ENCODE peak calls at places on chromosomes 1 and 21, in eight cellular contexts. W is OCI-LY7, D is lower lobe of right lung, U is DND-41, F is fibroblast of lung, M is cardiac muscle cell, P is PC-3, E is tibial nerve. C is an unnamed sample. For H3K4me1, the result is how much of the 10 kb centered on the place peaks cover.

GRCh38 chr1:167325151-167325550 is 104.5 kb downstream of the POU2F1 start:
- DNase-seq in W (no peak), D (no peak), U (no peak), F (no peak), M (no peak), P (no peak), E (no peak), C (no peak)

GRCh38 chr1:47701741-47702515 is 264.1 kb downstream of the FOXD2 start:
- DNase-seq in W (no peak), D (no peak), U (no peak), F (no peak), M (no peak), P (no peak), E (no peak), C (no peak)

GRCh38 chr1:212981571-212982328 is 31.4 kb downstream of the VASH2 start:
- DNase-seq in W (no peak), D (no peak), U (peak), F (no peak), M (no peak), P (no peak), E (no peak), C (no peak)

GRCh38 chr1:118360817-118361216 is 175.8 kb upstream of the SPAG17 start:
- DNase-seq in W (no peak), D (no peak), U (no peak), F (peak), M (no peak), P (peak), E (no peak), C (no peak)

GRCh38 chr1:15948091-15948591 is 27.8 kb downstream of the ZBTB17 start:
- DNase-seq in W (peak), D (no peak), U (no peak), F (no peak), M (no peak), P (no peak), E (no peak), C (no peak)

GRCh38 chr1:66333463-66334232 is 200.3 kb upstream of the SGIP1 start:
- DNase-seq in W (peak), D (no peak), U (no peak), F (no peak), M (no peak), P (no peak), E (no peak), C (peak)

GRCh38 chr1:156114101-156114918 is at the start of gene LMNA:
- DNase-seq in W (no peak), D (peak), U (no peak), F (peak), M (peak), P (peak), E (peak), C (peak)

GRCh38 chr1:66371233-66372005 is 162.5 kb upstream of the SGIP1 start:
- DNase-seq in W (no peak), D (no peak), U (no peak), F (peak), M (no peak), P (peak), E (no peak), C (no peak)

GRCh38 chr1:226100436-226101347 is 38.2 kb downstream of the H3-3A start:
- DNase-seq in W (peak), D (peak), U (no peak), F (peak), M (no peak), P (peak), E (no peak), C (no peak)

GRCh38 chr1:203177471-203178039 is 1.9 kb upstream of the MYBPH start:
- DNase-seq in W (no peak), D (no peak), U (no peak), F (peak), M (no peak), P (peak), E (no peak), C (no peak)

GRCh38 chr1:28642847-28643635 is at the start of gene TAF12:
- DNase-seq in W (peak), D (peak), U (peak), F (peak), M (peak), P (peak), E (peak), C (peak)

GRCh38 chr1:213669964-213670691 is 317.6 kb upstream of the PROX1 start:
- DNase-seq in W (peak), D (no peak), U (peak), F (no peak), M (no peak), P (no peak), E (no peak), C (no peak)

GRCh38 chr1:114386129-114387037 is 124.6 kb downstream of the TRIM33 start:
- DNase-seq in W (no peak), D (no peak), U (no peak), F (no peak), M (no peak), P (no peak), E (no peak), C (no peak)

DNA sequence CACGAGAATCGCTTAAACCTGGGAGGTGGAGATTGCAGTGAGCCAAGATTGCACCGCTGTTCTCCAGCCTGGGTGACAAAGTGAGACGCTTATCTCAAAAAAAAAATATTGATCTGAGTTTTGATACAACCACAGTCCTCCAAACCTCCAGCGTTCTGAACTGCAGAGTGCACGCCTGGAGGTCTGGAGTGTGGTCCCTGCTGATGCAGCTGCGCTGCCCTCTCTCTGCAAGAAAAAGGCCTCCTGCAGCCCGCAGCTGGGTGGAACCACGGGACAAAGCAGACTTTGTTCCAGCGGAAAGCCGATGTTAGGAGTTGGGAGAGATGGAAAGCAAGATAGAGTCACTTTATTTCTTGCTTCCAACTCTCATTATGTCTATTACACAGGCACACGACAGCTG is 144.9 kb upstream of the SOD1 start:
- DNase-seq in W (no peak), D (no peak), U (peak), F (peak), M (peak), P (no peak), E (peak), C (no peak)
- TF ChIP-seq CTCF in W (no peak), D (no peak), U (peak), F (peak), M (peak), P (peak), E (peak), C (no peak)

DNA sequence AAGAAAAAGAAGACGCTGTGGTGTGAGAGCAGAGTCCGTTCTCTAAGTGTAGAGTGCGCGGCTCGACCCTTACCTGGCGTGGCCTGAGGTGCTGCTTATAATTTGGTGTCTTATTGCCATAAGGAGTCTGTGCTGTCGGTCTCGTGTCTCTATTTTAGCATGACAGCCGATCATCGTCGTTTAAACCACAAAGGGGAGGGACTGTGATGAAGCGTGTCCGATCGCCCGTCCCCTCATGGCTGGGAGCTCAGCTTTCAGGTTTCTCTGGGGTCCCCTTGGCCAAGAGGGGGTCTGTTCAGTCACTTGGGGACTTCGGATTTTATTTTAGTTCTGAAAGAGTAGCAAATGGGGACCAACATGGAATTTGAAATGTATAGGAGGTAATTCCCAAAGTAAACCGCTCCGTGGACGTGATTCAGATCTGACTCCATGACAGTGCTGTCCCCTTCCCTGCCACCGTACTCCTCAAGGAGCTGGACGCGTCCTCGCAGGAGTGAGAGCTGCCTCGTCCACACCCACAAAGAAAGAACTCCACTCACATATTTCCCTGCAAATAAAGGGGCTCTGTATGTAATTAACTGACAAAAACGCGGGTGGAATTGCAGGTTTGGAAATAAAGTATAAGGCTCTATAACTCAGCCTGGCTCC is 183.5 kb downstream of the ETS2 start:
- DNase-seq in W (no peak), D (no peak), U (no peak), F (no peak), M (no peak), P (no peak), E (no peak), C (no peak)
- H3K4me1 ChIP-seq in W (under half), D (half or more), U (half or more), F (half or more), M (half or more), P (under half), E (under half), C (under half)

GRCh38 chr21:27300770-27301169 is 333.9 kb upstream of the ADAMTS5 start:
- DNase-seq in W (no peak), D (no peak), U (no peak), F (peak), M (no peak), P (no peak), E (no peak), C (no peak)

GRCh38 chr21:27298465-27298864 is 331.6 kb upstream of the ADAMTS5 start:
- DNase-seq in W (no peak), D (no peak), U (no peak), F (no peak), M (no peak), P (no peak), E (no peak), C (no peak)

GRCh38 chr21:27306821-27307746 is 340.2 kb upstream of the ADAMTS5 start:
- DNase-seq in W (no peak), D (no peak), U (no peak), F (no peak), M (no peak), P (no peak), E (no peak), C (no peak)

DNA sequence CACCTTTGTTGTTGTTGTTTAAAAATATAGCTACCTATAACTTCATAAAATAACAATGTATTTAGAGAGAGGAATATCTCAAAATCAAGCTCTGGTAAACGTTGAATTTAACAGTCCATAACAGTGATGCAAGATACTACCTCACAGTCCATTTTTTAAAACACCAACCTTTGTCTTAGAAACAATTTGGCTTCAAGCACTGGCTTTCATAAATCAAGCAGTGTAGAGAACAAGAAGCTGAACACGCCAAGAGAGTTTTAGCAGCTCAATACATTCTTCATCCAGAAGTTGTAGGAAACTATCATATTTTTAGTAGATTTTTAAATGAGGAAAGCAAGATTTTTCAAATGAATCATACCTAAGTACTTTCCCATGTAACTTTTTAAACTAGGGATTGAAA is 334.3 kb upstream of the ADAMTS5 start:
- DNase-seq in W (no peak), D (no peak), U (no peak), F (peak), M (no peak), P (no peak), E (no peak), C (no peak)
- H3K27ac ChIP-seq in W (no peak), D (no peak), U (no peak), F (no peak), M (no peak), P (no peak), E (no peak), C (no peak)

DNA sequence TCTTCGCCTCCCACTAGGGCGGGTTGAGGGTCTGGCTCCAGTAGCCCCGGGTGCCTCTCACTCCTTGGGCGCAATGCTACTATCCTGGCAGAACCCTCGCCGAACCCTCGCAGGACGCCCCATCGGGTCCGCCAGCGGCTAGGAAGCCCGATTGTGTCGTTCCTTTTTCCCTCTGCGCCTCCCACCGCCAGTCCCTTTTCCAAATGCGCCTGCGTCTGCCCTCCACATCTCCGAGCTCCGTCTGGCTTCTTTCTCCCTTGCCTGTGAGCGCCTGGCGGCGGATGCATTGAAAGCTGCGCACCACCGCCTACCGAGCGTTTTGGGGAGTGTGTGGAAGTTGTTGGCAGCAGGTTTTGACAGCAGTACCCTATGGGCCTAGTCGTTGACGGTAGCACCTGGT is 1.0 kb upstream of the DIRAS3 start:
- DNase-seq in W (no peak), D (no peak), U (no peak), F (peak), M (peak), P (no peak), E (no peak), C (peak)
- TF ChIP-seq CTCF in W (no peak), D (no peak), U (no peak), F (peak), M (peak), P (no peak), E (peak), C (no peak)

GRCh38 chr21:42377211-42377950 is 11.0 kb upstream of the TFF1 start:
- DNase-seq in W (no peak), D (peak), U (no peak), F (no peak), M (no peak), P (no peak), E (no peak), C (no peak)
- H3K4me1 ChIP-seq in W (under half), D (under half), U (under half), F (under half), M (under half), P (under half), E (under half), C (under half)

C was measured in right atrium auricular region.